ENCODE peak calls at places on chromosome 4, in six cellular contexts. N is OCI-LY7, G is PC-3, P is MM.1S, I is GM23338, Q is hepatocyte. F is an unnamed sample.

GRCh38 chr4:16939178-16939577 is 40.7 kb upstream of the LDB2 start:
- DNase-seq in P (no peak), G (no peak), Q (no peak), I (no peak), N (no peak), F (no peak)

GRCh38 chr4:7186516-7187296 is 5.6 kb upstream of the SORCS2 start:
- DNase-seq in N (no peak), G (no peak), P (no peak), I (no peak), Q (no peak), F (no peak)

GRCh38 chr4:54228563-54229501 is at the start of gene PDGFRA:
- DNase-seq in G (no peak), N (no peak), P (no peak), I (peak), Q (peak), F (peak)

GRCh38 chr4:135256111-135256510 is 1054.5 kb upstream of the PABPC4L start:
- DNase-seq in Q (no peak), G (no peak), I (no peak), N (no peak), P (no peak), F (no peak)

GRCh38 chr4:163540977-163541376 is 46.5 kb downstream of the TMA16 start:
- DNase-seq in P (no peak), Q (no peak), G (peak), I (no peak), N (no peak), F (no peak)

GRCh38 chr4:164343472-164343976 is 410.4 kb upstream of the SMIM31 start:
- DNase-seq in Q (no peak), P (no peak), N (no peak), G (no peak), I (no peak), F (no peak)

GRCh38 chr4:107125496-107125895 is 89.4 kb upstream of the DKK2 start:
- DNase-seq in I (no peak), G (no peak), N (no peak), P (no peak), Q (no peak), F (no peak)

GRCh38 chr4:68021185-68021584 is 57.9 kb upstream of the TMPRSS11A start:
- DNase-seq in I (no peak), G (peak), P (no peak), Q (no peak), N (no peak), F (no peak)

GRCh38 chr4:101158136-101158485 is 189.2 kb downstream of the PPP3CA start:
- DNase-seq in G (no peak), P (no peak), N (no peak), I (no peak), Q (no peak), F (no peak)

GRCh38 chr4:138405934-138406567 is 163.9 kb upstream of the SLC7A11 start:
- DNase-seq in P (no peak), I (no peak), Q (no peak), G (peak), N (no peak), F (no peak)

GRCh38 chr4:185773419-185773818 is 38.6 kb downstream of the SORBS2 start:
- DNase-seq in P (no peak), N (no peak), G (no peak), Q (peak), I (peak), F (peak)

DNA sequence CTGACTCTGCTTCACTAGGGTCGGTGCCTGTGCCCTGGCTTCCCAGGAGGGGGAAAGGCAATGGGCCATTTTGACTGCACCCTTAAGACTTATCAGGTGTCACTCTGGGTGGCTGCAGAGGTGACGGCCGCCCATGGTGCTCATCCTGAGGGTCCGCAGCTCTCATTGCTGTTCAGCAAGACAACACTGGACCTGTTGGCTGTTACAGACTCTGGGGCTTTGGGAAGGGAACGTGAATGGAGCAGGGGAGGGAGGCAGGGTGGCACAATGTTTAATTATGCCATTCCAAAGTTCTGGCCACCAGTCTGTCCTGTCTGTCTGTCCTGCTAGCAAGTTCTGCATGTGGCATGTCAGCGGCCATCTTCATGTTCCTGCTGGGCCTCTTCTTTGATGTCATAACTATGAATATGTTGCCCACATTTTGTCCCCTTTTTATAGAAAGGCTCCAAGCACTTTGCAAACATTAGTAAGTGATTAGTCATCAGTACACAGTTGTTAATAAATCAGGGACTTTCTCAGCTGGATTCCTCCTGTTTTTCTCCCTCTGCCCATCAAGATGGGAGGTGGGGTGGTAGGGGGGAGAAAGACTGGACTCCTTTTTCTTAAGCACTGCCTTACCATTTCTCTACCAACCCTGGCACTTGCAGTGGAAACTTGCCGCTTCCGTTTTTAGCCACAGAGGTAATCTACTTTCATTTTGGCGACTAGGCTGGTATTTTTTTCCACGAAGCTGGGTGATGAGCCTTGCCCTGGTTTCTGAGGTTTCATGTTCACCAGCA is 88.7 kb upstream of the TRIM2 start:
- DNase-seq in N (peak), G (peak), Q (peak), I (no peak), P (peak), F (no peak)
- TF ChIP-seq EZH2phosphoT487 in N (no peak), G (no peak), Q (no peak), I (no peak), P (no peak), F (no peak)

GRCh38 chr4:129220254-129220653 is 124.3 kb downstream of the C4orf33 start:
- DNase-seq in P (no peak), G (no peak), I (no peak), Q (no peak), N (no peak), F (no peak)

GRCh38 chr4:129223955-129224354 is 128.0 kb downstream of the C4orf33 start:
- DNase-seq in P (no peak), I (no peak), N (no peak), Q (no peak), G (no peak), F (no peak)

GRCh38 chr4:129218355-129218754 is 122.4 kb downstream of the C4orf33 start:
- DNase-seq in G (peak), I (peak), P (no peak), Q (peak), N (no peak), F (peak)

GRCh38 chr4:129213692-129214091 is 117.7 kb downstream of the C4orf33 start:
- DNase-seq in P (no peak), Q (no peak), I (no peak), N (no peak), G (no peak), F (no peak)

DNA sequence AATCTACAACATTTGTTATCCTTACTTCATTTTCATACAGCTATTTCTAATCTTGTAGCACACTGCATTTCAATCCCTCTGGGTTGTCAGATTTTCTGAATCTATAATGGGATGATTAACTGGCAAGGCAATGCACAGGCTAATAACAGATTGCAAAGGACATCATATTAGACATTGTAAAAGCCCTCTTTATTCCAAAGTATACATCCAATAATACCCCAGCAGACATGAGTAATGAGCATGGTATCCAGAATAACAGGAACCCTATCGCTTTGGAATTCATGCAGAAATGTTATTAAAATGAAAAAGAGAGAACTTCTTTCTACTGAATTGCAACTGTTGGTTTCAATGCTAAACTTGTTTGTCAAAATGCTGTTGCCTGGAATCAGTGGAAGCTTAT is 122.9 kb downstream of the C4orf33 start:
- DNase-seq in G (peak), Q (no peak), I (no peak), P (no peak), N (no peak), F (no peak)
- TF ChIP-seq CTCF in G (no peak), Q (no peak), I (no peak), P (no peak), N (no peak), F (no peak)

GRCh38 chr4:36283912-36284465 is 2.6 kb downstream of the DTHD1 start:
- DNase-seq in Q (no peak), I (no peak), P (no peak), N (no peak), G (no peak), F (no peak)

GRCh38 chr4:36288727-36289126 is 7.3 kb downstream of the DTHD1 start:
- DNase-seq in P (no peak), Q (no peak), I (no peak), G (peak), N (no peak), F (no peak)

GRCh38 chr4:36281384-36282106 is at the start of gene DTHD1:
- DNase-seq in I (no peak), N (no peak), Q (no peak), P (no peak), G (peak), F (no peak)

GRCh38 chr4:36286481-36286871 is 5.1 kb downstream of the DTHD1 start:
- DNase-seq in I (no peak), Q (no peak), N (no peak), G (no peak), P (no peak), F (no peak)

DNA sequence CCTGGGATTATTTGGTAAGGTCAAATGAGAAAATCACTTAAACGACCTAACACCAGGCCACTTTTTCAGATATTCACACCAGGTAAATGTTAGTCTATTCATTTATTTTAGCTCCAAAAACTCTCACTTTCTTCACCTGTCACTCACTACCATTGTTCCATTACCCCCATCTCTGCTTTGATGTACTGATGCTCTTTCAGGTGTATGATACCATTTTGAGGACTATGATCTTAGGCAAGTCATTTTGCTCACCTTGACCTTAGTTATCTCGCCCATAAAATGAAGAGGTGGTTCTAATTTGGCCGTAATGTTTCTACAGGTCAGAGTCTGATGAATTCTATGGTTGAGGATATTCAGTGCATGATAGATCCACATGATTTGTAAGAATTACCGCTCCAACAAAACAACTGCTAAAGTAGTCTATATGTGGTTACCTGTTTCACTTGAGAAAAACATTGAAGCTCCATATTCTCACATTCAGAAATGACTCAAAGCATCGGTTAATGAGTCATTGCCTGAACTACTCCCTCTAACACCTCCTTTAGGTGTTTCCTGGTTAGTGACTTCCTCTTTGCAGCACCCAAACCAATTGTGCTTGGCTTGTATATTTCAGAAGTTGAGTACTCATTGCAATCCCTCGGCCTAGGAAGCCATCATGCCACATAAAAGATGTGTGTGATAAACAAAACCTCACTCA is 4.5 kb downstream of the DTHD1 start:
- DNase-seq in G (peak), Q (no peak), I (no peak), P (peak), N (no peak), F (no peak)
- TF ChIP-seq EZH2phosphoT487 in G (no peak), Q (no peak), I (no peak), P (no peak), N (no peak), F (no peak)

DNA sequence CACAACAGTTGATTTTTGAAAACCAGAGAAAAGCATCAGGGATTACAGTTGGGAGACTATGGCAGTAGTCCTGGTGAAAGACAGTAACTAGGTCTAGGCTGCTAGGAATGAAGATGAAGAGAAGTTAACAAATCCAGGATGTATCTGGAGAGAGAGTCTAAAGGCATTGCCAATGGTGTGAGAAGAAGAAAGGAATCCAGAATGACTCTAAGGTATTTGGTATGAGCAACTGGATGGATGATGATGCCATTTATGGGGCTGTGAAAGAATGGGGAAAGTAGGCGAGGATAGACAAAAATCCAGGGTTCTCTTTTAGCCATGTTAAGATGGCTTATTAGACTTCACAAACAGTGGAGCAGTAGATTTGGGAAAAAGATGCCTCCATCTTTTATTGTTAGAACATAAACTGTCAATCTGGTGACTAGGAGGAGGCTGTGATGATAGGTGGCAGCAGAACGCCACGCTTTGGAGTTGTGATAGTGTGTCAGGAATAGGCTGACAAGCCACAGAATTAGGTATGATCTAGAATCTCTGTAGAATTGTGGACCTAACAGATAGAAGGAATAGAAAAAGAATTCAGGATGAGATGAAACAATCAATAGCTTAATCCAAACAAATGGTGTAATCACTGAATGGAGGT is 27.3 kb upstream of the JADE1 start:
- DNase-seq in P (no peak), I (peak), Q (no peak), N (peak), G (peak), F (peak)
- TF ChIP-seq CTCF in P (peak), I (peak), Q (peak), N (peak), G (peak), F (peak)

GRCh38 chr4:151745727-151746231 is 15.0 kb downstream of the GATB start:
- DNase-seq in Q (no peak), N (no peak), G (peak), I (peak), P (no peak), F (no peak)
- TF ChIP-seq EZH2phosphoT487 in Q (no peak), N (no peak), G (no peak), I (no peak), P (no peak), F (no peak)

GRCh38 chr4:119664168-119664907 is 35.7 kb upstream of the PDE5A start:
- DNase-seq in Q (no peak), N (no peak), P (peak), G (no peak), I (no peak), F (no peak)
- TF ChIP-seq CTCF in Q (no peak), N (no peak), P (peak), G (no peak), I (no peak), F (no peak)

DNA sequence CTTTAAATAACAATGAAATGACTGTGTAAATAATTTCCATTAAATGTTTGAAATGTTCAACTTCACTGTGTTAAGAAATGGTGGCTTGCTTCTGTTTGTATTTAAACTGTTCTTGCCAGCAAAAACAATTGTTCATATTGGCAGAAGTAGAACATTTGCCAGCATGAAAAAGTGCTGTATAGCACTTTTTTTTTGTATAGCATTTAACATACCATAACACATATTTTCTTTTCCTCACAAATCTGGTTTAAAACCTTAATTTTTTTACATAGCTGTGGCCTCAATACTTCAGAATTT is 94.1 kb downstream of the COX18 start:
- DNase-seq in Q (no peak), P (no peak), N (no peak), I (no peak), G (peak), F (no peak)
- TF ChIP-seq EZH2phosphoT487 in Q (no peak), P (no peak), N (no peak), I (no peak), G (no peak), F (no peak)